ENCODE peak calls at places on chromosomes 13 and 19, in nine cellular contexts. E, P, R, N, U, D, T, Y and S are unnamed samples.

GRCh38 chr13:27036236-27036981 is 135.2 kb downstream of the USP12 start:
- DNase-seq in E (no peak), P (peak; percentile 31), R (no peak), N (no peak), U (no peak), D (no peak), T (no peak), Y (no peak), S (no peak)

GRCh38 chr13:27189192-27189591 is 17.6 kb upstream of the USP12 start:
- DNase-seq in E (no peak), P (no peak), R (no peak), N (no peak), U (no peak), D (no peak), T (no peak), Y (no peak), S (no peak)

GRCh38 chr19:19635313-19635702 is 7.3 kb upstream of the LPAR2 start:
- DNase-seq in E (no peak), P (no peak), R (no peak), N (no peak), U (no peak), D (no peak), T (no peak), Y (no peak), S (no peak)

GRCh38 chr19:48819366-48819816 is 8.6 kb upstream of the BCAT2 start:
- DNase-seq in E (peak; percentile 79), P (no peak), R (peak; percentile 89), N (no peak), U (no peak), D (peak; percentile 86), T (peak; percentile 97), Y (no peak), S (no peak)

GRCh38 chr13:112244061-112244460 is 132.1 kb upstream of the SPACA7 start:
- DNase-seq in E (no peak), P (no peak), R (no peak), N (no peak), U (no peak), D (no peak), T (no peak), Y (no peak), S (peak; percentile 44)

GRCh38 chr19:8608858-8609209 is 1.7 kb downstream of the ADAMTS10 start:
- DNase-seq in E (no peak), P (no peak), R (no peak), N (no peak), U (no peak), D (no peak), T (no peak), Y (no peak), S (no peak)

GRCh38 chr19:16934489-16934888 is 45.7 kb downstream of the F2RL3 start:
- DNase-seq in E (no peak), P (no peak), R (no peak), N (no peak), U (no peak), D (no peak), T (no peak), Y (no peak), S (no peak)

GRCh38 chr13:109835321-109835720 is 48.9 kb upstream of the IRS2 start:
- DNase-seq in E (no peak), P (no peak), R (no peak), N (no peak), U (no peak), D (no peak), T (no peak), Y (no peak), S (no peak)

GRCh38 chr13:113647351-113648217 is 10.4 kb downstream of the ATP4B start:
- DNase-seq in E (no peak), P (no peak), R (peak; percentile 93), N (no peak), U (no peak), D (peak; percentile 79), T (peak; percentile 97), Y (no peak), S (peak; percentile 36)

GRCh38 chr19:16403151-16403977 is 68.4 kb downstream of the EPS15L1 start:
- DNase-seq in E (no peak), P (no peak), R (peak; percentile 53), N (no peak), U (no peak), D (peak; percentile 68), T (no peak), Y (no peak), S (no peak)

GRCh38 chr19:13215572-13216380 is 65.6 kb downstream of the IER2 start:
- DNase-seq in E (no peak), P (no peak), R (no peak), N (peak; percentile 49), U (peak; percentile 29), D (no peak), T (no peak), Y (peak; percentile 51), S (no peak)

GRCh38 chr19:28727133-28727834 is 485.7 kb downstream of the UQCRFS1 start:
- DNase-seq in E (no peak), P (peak; percentile 81), R (peak; percentile 28), N (peak; percentile 68), U (no peak), D (no peak), T (no peak), Y (peak; percentile 42), S (peak; percentile 91)

DNA sequence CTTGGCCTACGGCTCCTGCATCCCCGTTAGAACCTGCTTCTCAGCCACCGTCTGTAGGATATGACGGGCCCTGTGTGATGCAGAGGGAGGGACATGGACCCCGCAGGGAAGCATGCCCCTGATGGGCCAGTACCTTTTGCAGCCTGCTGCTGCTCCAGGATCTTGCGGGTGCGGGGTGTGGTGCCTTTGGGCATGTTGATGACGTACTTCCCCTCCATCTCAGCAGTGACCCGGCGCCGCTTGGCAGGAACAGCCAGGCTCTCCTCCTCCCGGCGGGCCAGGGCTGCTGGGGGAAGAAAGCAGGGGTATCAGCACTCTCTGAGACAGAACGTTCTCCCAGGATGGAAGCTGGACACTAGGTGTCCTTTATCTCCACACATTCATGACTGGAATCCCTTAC is 22.0 kb downstream of the C19orf47 start:
- DNase-seq in E (no peak), P (no peak), R (no peak), N (no peak), U (no peak), D (no peak), T (no peak), Y (no peak), S (no peak)
- H3K36me3 ChIP-seq in E (peaks cover 35% of the 10 kb centered on the region), P (peaks cover 13% of the 10 kb centered on the region), R (peaks cover 100% of the 10 kb centered on the region), N (peaks cover 50% of the 10 kb centered on the region), U (peaks cover 2% of the 10 kb centered on the region), D (no peaks in the 10 kb centered on the region), T (peaks cover 100% of the 10 kb centered on the region), Y (peaks cover 60% of the 10 kb centered on the region), S (peaks cover 25% of the 10 kb centered on the region)

GRCh38 chr13:21181671-21182070 is 5.2 kb downstream of the MRPL57 start:
- DNase-seq in E (no peak), P (no peak), R (no peak), N (no peak), U (no peak), D (no peak), T (no peak), Y (no peak), S (no peak)

GRCh38 chr13:21171420-21171819 is 4.9 kb downstream of the SKA3 start:
- DNase-seq in E (no peak), P (no peak), R (no peak), N (no peak), U (no peak), D (no peak), T (no peak), Y (no peak), S (no peak)

GRCh38 chr13:21176195-21176981 is at the start of the genes MRPL57 and SKA3:
- DNase-seq in E (peak; percentile 50), P (peak; percentile 98), R (peak; percentile 96), N (peak; percentile 97), U (peak; percentile 98), D (peak; percentile 81), T (peak; percentile 93), Y (peak; percentile 95), S (peak; percentile 97)

GRCh38 chr13:21176982-21177284 is 475 bp downstream of the MRPL57 start:
- DNase-seq in E (no peak), P (no peak), R (no peak), N (no peak), U (no peak), D (no peak), T (no peak), Y (no peak), S (no peak)

DNA sequence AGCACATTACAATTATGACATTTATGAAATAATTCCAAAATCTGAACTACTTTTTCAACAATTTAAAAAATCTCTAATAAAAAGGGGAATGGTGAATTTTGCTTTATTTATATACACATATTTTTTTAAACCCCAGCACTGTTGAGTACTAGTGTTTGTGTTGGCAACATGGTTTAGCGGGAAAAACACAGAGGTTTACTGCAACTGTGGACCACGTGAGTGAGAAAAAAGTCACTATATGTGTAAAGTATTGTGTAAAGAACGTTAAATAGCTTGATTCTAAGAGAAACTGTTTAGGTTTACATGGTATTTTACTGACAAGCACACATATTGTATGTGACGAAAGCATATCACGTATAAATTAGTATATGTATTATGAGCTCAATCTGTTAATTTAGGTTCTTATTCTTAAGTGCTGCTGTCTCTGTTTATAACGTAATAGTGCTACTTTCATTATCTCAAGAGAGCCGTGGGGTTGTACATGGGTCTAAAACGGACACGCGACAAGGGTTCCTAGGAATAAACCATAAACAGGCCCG is 627 bp downstream of the SKA3 start:
- DNase-seq in E (peak; percentile 4), P (peak; percentile 16), R (no peak), N (no peak), U (no peak), D (no peak), T (no peak), Y (no peak), S (no peak)
- H3K4me3 ChIP-seq in E (peak overlapping the region; percentile 78), P (peak overlapping the region; percentile 97), R (peak overlapping the region; percentile 97), N (peak overlapping the region; percentile 96), U (peak overlapping the region; percentile 87), D (peak overlapping the region; percentile 97), T (peak overlapping the region; percentile 88), Y (peak overlapping the region; percentile 57), S (peak overlapping the region; percentile 88)

GRCh38 chr19:50638576-50638975 is 1.1 kb downstream of the SYT3 start:
- DNase-seq in E (no peak), P (no peak), R (no peak), N (no peak), U (no peak), D (no peak), T (no peak), Y (no peak), S (no peak)

GRCh38 chr19:50639121-50640112 is at the start of gene SYT3:
- DNase-seq in E (no peak), P (peak; percentile 71), R (peak; percentile 58), N (no peak), U (no peak), D (no peak), T (no peak), Y (peak; percentile 23), S (peak; percentile 97)

GRCh38 chr19:50633359-50633758 is 6.3 kb downstream of the SYT3 start:
- DNase-seq in E (no peak), P (no peak), R (no peak), N (no peak), U (no peak), D (no peak), T (no peak), Y (no peak), S (no peak)

GRCh38 chr19:50633973-50634372 is 5.7 kb downstream of the SYT3 start:
- DNase-seq in E (no peak), P (no peak), R (no peak), N (no peak), U (no peak), D (no peak), T (no peak), Y (no peak), S (no peak)

GRCh38 chr19:50636317-50637085 is 3.2 kb downstream of the SYT3 start:
- DNase-seq in E (no peak), P (no peak), R (no peak), N (no peak), U (no peak), D (no peak), T (peak; percentile 37), Y (no peak), S (no peak)
- H3K27me3 ChIP-seq in E (peaks cover 13% of the 10 kb centered on the region), P (no peaks in the 10 kb centered on the region), R (peaks cover 9% of the 10 kb centered on the region), N (no peaks in the 10 kb centered on the region), U (no peaks in the 10 kb centered on the region), D (no peaks in the 10 kb centered on the region), T (no peaks in the 10 kb centered on the region), Y (peaks cover 9% of the 10 kb centered on the region), S (peaks cover 12% of the 10 kb centered on the region)

GRCh38 chr19:14460935-14461334 is 14.2 kb downstream of the PTGER1 start:
- DNase-seq in E (no peak), P (no peak), R (no peak), N (no peak), U (no peak), D (no peak), T (no peak), Y (no peak), S (no peak)
- H3K36me3 ChIP-seq in E (peaks cover 25% of the 10 kb centered on the region), P (no peaks in the 10 kb centered on the region), R (peaks cover 99% of the 10 kb centered on the region), N (peaks cover 17% of the 10 kb centered on the region), U (peaks cover 5% of the 10 kb centered on the region), D (no peaks in the 10 kb centered on the region), T (peaks cover 76% of the 10 kb centered on the region), Y (peaks cover 44% of the 10 kb centered on the region), S (peaks cover 10% of the 10 kb centered on the region)